ENCODE peak calls at places on chromosomes 13 and 19, in ten cellular contexts. E is Jurkat, Clone E6-1; U is kidney glomerular epithelial cell; Y is frontal cortex; D is GDM1; H is head of caudate nucleus; K is transverse colon; O is EL; R is effector CD8-positive, alpha-beta T cell; V is sciatic nerve. S is an unnamed sample.
A peak's percentile ranks its signal among the peaks of the same experiment; 100 is the strongest.

GRCh38 chr19:17942181-17942580 is 9.4 kb downstream of the CCDC124 start:
- DNase-seq in H (no peak), V (no peak), U (no peak), E (no peak), O (no peak), Y (no peak), K (no peak), R (no peak), D (no peak), S (no peak)

GRCh38 chr19:41325947-41326706 is 16.2 kb downstream of the CCDC97 start:
- DNase-seq in V (no peak), U (peak; percentile 72), H (no peak), Y (no peak), O (peak; percentile 52), R (no peak), E (no peak), D (no peak), K (peak; percentile 39), S (no peak)

GRCh38 chr13:58960909-58961308 is 1202.8 kb downstream of the DIAPH3 start:
- DNase-seq in O (no peak), H (no peak), Y (no peak), U (no peak), V (no peak), E (peak; percentile 5), R (no peak), D (no peak), K (no peak), S (no peak)

GRCh38 chr13:98923641-98924397 is 54.0 kb downstream of the DOCK9 start:
- DNase-seq in D (no peak), R (no peak), K (no peak), H (no peak), Y (no peak), U (no peak), V (no peak), E (no peak), O (no peak), S (no peak)

GRCh38 chr19:8640402-8641004 is 10.1 kb downstream of the NFILZ start:
- DNase-seq in U (no peak), V (peak; percentile 60), H (no peak), K (peak; percentile 36), O (no peak), Y (no peak), D (no peak), E (no peak), R (no peak), S (no peak)

GRCh38 chr13:51821666-51822065 is 17.7 kb upstream of the DHRS12 start:
- DNase-seq in Y (no peak), U (no peak), R (no peak), V (no peak), E (peak; percentile 89), D (peak; percentile 67), K (no peak), O (no peak), H (no peak), S (no peak)

GRCh38 chr13:97434417-97435296 is 688 bp downstream of the RAP2A start:
- DNase-seq in H (peak; percentile 41), Y (no peak), V (peak; percentile 72), K (peak; percentile 43), O (peak; percentile 38), E (no peak), U (no peak), D (peak; percentile 50), R (peak; percentile 35), S (no peak)

GRCh38 chr13:112877976-112878955 is 90.7 kb upstream of the MCF2L start:
- DNase-seq in Y (no peak), U (no peak), E (no peak), R (no peak), O (no peak), H (no peak), V (no peak), D (no peak), K (no peak), S (no peak)

GRCh38 chr19:34994643-34995471 is 5.3 kb upstream of the GRAMD1A start:
- DNase-seq in K (peak; percentile 65), H (no peak), R (no peak), E (no peak), Y (no peak), D (no peak), O (no peak), V (no peak), U (no peak), S (no peak)

GRCh38 chr19:14127929-14128509 is 8.4 kb downstream of the ASF1B start:
- DNase-seq in D (no peak), V (no peak), K (no peak), Y (no peak), H (no peak), U (no peak), R (no peak), E (no peak), O (no peak), S (no peak)

GRCh38 chr13:66037096-66037495 is 1193.0 kb downstream of the PCDH9 start:
- DNase-seq in U (no peak), D (no peak), K (no peak), O (no peak), E (no peak), H (no peak), R (no peak), Y (no peak), V (no peak), S (no peak)

GRCh38 chr19:40433391-40434216 is 7.8 kb upstream of the SERTAD1 start:
- DNase-seq in D (peak; percentile 79), V (peak; percentile 92), K (peak; percentile 92), R (peak; percentile 24), O (peak; percentile 95), H (peak; percentile 85), U (peak; percentile 67), Y (peak; percentile 86), E (no peak), S (no peak)

GRCh38 chr13:50463662-50464061 is 379.8 kb downstream of the DLEU7 start:
- DNase-seq in K (no peak), R (no peak), V (no peak), Y (no peak), O (peak; percentile 7), D (no peak), H (no peak), U (no peak), E (no peak), S (no peak)

GRCh38 chr19:56356944-56357343 is 36.4 kb downstream of the ZNF582 start:
- DNase-seq in U (no peak), H (no peak), R (no peak), V (no peak), Y (no peak), K (no peak), E (no peak), O (no peak), D (no peak), S (no peak)

GRCh38 chr13:92767468-92767867 is 459.1 kb upstream of the GPC6 start:
- DNase-seq in D (no peak), K (no peak), U (no peak), O (no peak), H (no peak), E (no peak), Y (no peak), V (no peak), R (no peak), S (no peak)

GRCh38 chr13:100423375-100423774 is 165.2 kb downstream of the GGACT start:
- DNase-seq in Y (peak; percentile 10), H (no peak), D (no peak), U (no peak), E (no peak), K (no peak), R (no peak), V (no peak), O (peak; percentile 7), S (no peak)

GRCh38 chr19:38733241-38733492 is 11.1 kb downstream of the CAPN12 start:
- DNase-seq in V (no peak), E (no peak), U (no peak), K (no peak), R (no peak), Y (no peak), D (no peak), H (no peak), O (no peak), S (no peak)

GRCh38 chr13:23631676-23632622 is 61.7 kb downstream of the TNFRSF19 start:
- DNase-seq in D (no peak), R (no peak), O (no peak), V (no peak), K (no peak), E (no peak), H (no peak), Y (no peak), U (no peak), S (no peak)

GRCh38 chr13:94712812-94713555 is 639 bp upstream of the SOX21 start:
- DNase-seq in E (no peak), Y (no peak), O (peak; percentile 40), V (no peak), H (peak; percentile 83), K (no peak), U (no peak), D (no peak), R (no peak), S (no peak)

GRCh38 chr19:29844891-29845575 is 33.2 kb downstream of the CCNE1 start:
- DNase-seq in R (peak; percentile 96), O (peak; percentile 90), E (peak; percentile 89), U (peak; percentile 88), Y (peak; percentile 88), D (peak; percentile 92), H (peak; percentile 90), V (peak; percentile 97), K (peak; percentile 97), S (peak; percentile 95)

GRCh38 chr19:39275578-39275977 is 7.4 kb downstream of the IFNL2 start:
- DNase-seq in U (no peak), Y (no peak), D (no peak), O (no peak), K (no peak), E (no peak), H (no peak), R (no peak), V (peak; percentile 0), S (no peak)

GRCh38 chr19:46180701-46181385 is 32.8 kb downstream of the IGFL2 start:
- DNase-seq in H (no peak), E (no peak), D (no peak), Y (no peak), R (no peak), U (peak; percentile 65), V (no peak), K (no peak), O (peak; percentile 55), S (no peak)

GRCh38 chr13:49329831-49330545 is 82.3 kb downstream of the CDADC1 start:
- DNase-seq in Y (no peak), E (no peak), K (no peak), U (no peak), D (no peak), R (no peak), H (no peak), V (no peak), O (no peak), S (no peak)

GRCh38 chr19:17706750-17707181 is 12.5 kb upstream of the MAP1S start:
- DNase-seq in K (no peak), U (no peak), O (peak; percentile 50), R (no peak), D (no peak), Y (peak; percentile 61), V (no peak), E (no peak), H (peak; percentile 60), S (no peak)

GRCh38 chr19:53182202-53182601 is 11.0 kb downstream of the ZNF665 start:
- DNase-seq in V (no peak), K (no peak), H (no peak), D (no peak), O (peak; percentile 86), R (no peak), U (no peak), E (no peak), Y (no peak), S (no peak)

GRCh38 chr13:106143392-106143791 is 392.1 kb downstream of the EFNB2 start:
- DNase-seq in D (no peak), K (no peak), O (peak; percentile 45), R (no peak), Y (no peak), U (no peak), V (no peak), H (no peak), E (no peak), S (no peak)

GRCh38 chr13:46664195-46664594 is 111.2 kb downstream of the LRCH1 start:
- DNase-seq in Y (no peak), V (no peak), O (no peak), U (no peak), R (no peak), H (no peak), D (no peak), K (no peak), E (no peak), S (no peak)

GRCh38 chr19:28701491-28701890 is 511.5 kb downstream of the UQCRFS1 start:
- DNase-seq in U (no peak), K (no peak), R (no peak), H (no peak), Y (no peak), E (no peak), V (no peak), O (peak; percentile 73), D (no peak), S (no peak)